ENCODE peak calls at places on chromosomes 12 and 14, in five cellular contexts. G is cardiac muscle cell; L is iPS DF 6.9; K is PC-9; X is CD8-positive, alpha-beta T cell. S is an unnamed sample. For H3K4me1, the result is how much of the 10 kb centered on the place peaks cover.

GRCh38 chr12:57631566-57632368 is 1.2 kb downstream of the B4GALNT1 start:
- DNase-seq in G (no peak), L (no peak), K (no peak), X (no peak), S (no peak)

GRCh38 chr12:104448475-104448874 is 8.3 kb upstream of the CHST11 start:
- DNase-seq in L (no peak), K (no peak), G (no peak), X (no peak), S (no peak)

GRCh38 chr12:94998322-94998721 is 5.2 kb downstream of the NDUFA12 start:
- DNase-seq in L (no peak), K (no peak), X (no peak), G (peak), S (no peak)

GRCh38 chr12:69284131-69284530 is 44.8 kb downstream of the CPSF6 start:
- DNase-seq in X (no peak), G (peak), K (peak), L (peak), S (peak)

GRCh38 chr14:50388256-50388931 is 8.3 kb downstream of the CDKL1 start:
- DNase-seq in K (no peak), G (no peak), L (peak), X (no peak), S (no peak)

GRCh38 chr14:69373104-69373503 is 25.0 kb downstream of the ERH start:
- DNase-seq in K (no peak), G (no peak), L (no peak), X (no peak), S (no peak)

GRCh38 chr12:126747530-126748149 is 1519.3 kb upstream of the TMEM132C start:
- DNase-seq in G (peak), L (no peak), K (no peak), X (peak), S (peak)

GRCh38 chr14:54177009-54177408 is 219.8 kb upstream of the CDKN3 start:
- DNase-seq in X (no peak), L (no peak), K (no peak), G (no peak), S (no peak)

DNA sequence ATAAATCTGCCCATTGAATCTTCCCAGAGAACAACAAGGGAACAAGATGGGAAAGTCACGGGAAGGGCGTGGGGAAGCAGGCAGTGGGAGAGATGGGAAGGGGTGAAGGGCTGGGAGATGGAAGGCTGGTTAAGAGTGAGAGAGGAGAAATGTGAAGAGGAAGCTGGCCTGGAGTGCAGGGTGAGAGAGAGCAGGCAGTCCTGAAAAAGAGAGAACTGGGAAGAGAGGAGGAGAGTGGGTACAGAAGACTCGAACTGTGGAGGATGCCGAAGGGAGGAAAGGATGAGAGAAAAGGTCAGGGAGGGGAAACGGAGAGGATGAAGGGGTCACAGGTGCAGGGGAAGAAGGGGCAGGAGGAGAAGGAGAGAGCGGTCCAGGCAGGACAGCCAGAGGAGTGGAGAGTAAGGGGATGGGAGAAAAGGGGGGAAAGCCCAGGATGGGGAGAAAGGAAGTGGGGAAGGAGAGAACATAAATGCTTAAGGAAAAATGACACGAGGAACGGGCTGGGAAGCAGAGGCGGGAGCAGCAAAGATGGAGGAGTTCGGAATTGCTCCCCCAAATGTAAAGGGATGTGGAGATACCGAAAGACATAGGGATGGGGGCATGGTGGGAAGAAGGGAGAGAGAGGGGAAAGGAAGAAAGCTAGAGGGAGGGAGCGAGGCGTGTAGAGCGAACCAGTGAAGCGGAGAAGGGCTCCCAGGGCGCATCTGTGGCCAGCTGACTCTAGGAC is 1.2 kb downstream of the PIANP start:
- DNase-seq in G (no peak), K (no peak), L (no peak), X (no peak), S (no peak)
- H3K4me3 ChIP-seq in G (peak), K (no peak), L (peak), X (no peak), S (peak)

GRCh38 chr12:114667669-114668150 is 16.3 kb downstream of the TBX3 start:
- DNase-seq in G (no peak), X (no peak), L (no peak), K (no peak), S (no peak)

GRCh38 chr12:114666746-114667668 is 17.0 kb downstream of the TBX3 start:
- DNase-seq in X (no peak), G (no peak), L (no peak), K (no peak), S (no peak)

GRCh38 chr12:114665411-114666181 is 18.4 kb downstream of the TBX3 start:
- DNase-seq in G (no peak), X (no peak), K (no peak), L (no peak), S (no peak)

GRCh38 chr12:114662512-114663177 is 21.3 kb downstream of the TBX3 start:
- DNase-seq in L (no peak), K (peak), X (peak), G (peak), S (peak)

GRCh38 chr12:114664661-114665320 is 19.2 kb downstream of the TBX3 start:
- DNase-seq in K (no peak), L (no peak), G (no peak), X (no peak), S (no peak)
- H3K27ac ChIP-seq in K (no peak), L (no peak), G (no peak), X (no peak), S (no peak)

GRCh38 chr12:14396071-14396470 is 30.6 kb downstream of the ATF7IP start:
- DNase-seq in L (no peak), G (no peak), X (no peak), K (no peak), S (no peak)

GRCh38 chr12:14393736-14394135 is 28.3 kb downstream of the ATF7IP start:
- DNase-seq in X (no peak), K (no peak), G (no peak), L (no peak), S (no peak)

GRCh38 chr12:14395059-14395778 is 29.7 kb downstream of the ATF7IP start:
- DNase-seq in L (no peak), X (no peak), K (no peak), G (no peak), S (no peak)

GRCh38 chr12:14390885-14391530 is 25.5 kb downstream of the ATF7IP start:
- DNase-seq in L (no peak), G (no peak), K (no peak), X (no peak), S (no peak)

DNA sequence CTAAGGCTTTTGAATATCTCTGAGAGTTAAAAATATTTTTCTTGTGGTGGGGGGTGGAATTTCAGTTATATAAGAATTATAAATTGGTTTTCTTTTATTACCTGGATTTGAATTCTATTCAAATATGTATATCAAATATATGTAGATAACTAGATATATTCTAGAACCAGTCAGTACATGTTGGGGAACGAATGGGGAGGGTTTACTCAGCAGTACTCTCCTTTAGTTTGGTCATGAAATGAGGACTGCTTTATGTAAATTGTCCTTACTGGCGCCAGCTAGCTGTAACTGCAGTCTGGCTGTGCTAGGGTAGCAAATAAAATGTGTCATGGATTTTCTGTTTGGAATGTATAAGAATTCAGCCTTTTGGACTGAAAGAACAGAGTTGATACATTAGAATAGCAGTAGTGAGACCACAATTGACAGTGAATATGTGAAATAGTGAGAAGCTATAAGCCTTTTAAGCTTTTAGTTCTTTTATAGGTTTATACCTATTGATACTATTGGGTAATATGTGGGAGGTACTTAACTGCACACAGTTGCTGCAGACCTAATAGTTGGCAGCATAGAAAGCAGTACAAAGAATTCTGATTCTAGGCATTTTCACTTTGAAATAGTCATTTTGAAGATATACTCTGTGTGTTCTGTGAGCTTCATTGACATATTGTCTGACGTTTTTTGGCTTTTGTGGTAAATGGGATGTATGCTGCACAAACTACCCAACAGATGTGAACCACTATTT is 29.0 kb downstream of the ATF7IP start:
- DNase-seq in K (no peak), L (peak), G (peak), X (no peak), S (no peak)
- H3K4me1 ChIP-seq in K (under half), L (under half), G (under half), X (half or more), S (under half)

DNA sequence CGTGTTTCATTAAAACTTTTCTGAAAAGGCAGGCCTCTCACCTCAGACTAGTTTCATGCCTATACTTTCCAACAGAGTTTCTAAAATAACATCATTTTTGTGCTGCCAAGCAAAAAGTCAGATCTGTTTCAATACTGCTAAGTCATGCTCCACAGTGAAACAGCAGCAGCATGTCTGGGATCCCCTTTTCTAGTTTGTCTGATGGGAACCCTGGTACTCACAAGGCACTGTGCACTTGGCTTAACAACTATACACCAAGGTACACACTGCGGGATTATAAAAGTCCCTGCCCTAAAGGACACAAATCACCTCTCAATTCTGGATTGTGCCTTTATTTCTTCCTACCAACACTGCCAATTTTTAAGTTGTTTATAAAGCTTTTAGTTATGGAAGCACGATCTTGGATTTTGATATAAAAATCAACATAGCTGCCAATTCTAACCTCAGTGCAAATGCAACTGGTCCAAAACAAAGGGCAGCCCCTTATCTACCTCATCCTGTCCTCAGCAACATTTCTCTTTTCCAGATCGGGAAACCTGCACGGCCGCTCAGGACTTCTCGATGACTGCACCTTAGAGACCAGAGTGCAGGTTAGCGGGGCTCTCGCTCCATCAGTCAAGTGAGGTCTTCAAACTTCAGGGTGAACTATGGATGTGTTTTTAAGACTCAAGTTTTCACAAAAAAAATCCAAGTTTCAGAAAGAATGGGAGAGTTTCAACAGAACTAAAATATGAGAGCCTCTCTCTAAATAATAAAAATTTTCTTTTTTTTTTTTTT is 1.7 kb upstream of the EIF5 start:
- DNase-seq in K (peak), X (no peak), L (no peak), G (no peak), S (no peak)
- H3K4me3 ChIP-seq in K (peak), X (no peak), L (no peak), G (peak), S (no peak)

DNA sequence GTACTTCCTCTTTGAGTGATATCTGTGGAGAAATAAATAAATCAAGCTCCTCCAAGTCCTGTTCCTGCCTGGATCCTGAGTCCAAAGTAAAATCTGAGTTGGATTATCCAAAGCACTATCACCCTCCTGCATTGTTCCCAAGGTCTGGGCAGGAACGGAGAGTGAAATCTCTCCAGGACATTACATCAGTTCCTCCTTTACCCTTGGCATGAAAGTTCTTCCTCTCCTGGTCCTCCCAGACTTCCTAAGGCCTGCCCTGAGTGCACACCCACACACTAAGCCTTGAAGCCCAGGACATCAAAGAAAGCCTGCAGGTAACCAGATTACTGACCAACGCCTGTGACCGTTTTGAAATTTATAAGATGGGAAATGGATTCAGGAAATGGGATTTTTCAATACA is 206.8 kb upstream of the BCL2L14 start:
- DNase-seq in K (no peak), X (no peak), L (no peak), G (peak), S (no peak)
- H3K27ac ChIP-seq in K (peak), X (no peak), L (no peak), G (no peak), S (no peak)

GRCh38 chr12:65953621-65954020 is 129.3 kb downstream of the HMGA2 start:
- DNase-seq in X (no peak), L (no peak), K (no peak), G (peak), S (no peak)
- H3K4me1 ChIP-seq in X (under half), L (under half), K (under half), G (under half), S (under half)

DNA sequence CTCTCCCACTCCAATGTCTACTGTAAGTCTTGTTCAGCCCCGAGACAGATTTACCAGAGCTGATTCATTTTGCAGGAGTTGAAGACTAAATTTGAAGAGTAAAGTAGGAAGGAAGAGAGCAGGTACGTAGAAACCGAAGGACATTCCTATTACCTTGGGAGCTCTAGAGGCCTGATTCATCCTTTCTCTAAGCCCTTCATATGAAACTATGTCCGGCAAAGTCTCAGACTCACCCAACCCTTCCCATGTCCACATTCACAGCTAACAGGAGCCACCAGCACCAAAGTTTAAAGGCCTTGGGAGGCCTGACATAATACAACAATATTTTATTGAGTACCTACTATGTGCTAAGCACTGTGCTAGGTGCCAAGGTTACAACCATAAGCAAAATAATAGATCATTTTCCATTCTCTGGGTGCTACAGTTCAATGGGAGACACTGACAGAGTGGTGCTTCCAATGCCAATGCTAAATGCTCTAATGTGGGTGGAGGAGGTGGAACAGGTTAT is 86.6 kb downstream of the PHLDA1 start:
- DNase-seq in K (no peak), X (no peak), L (no peak), G (no peak), S (no peak)
- H3K4me3 ChIP-seq in K (peak), X (no peak), L (no peak), G (no peak), S (no peak)